ENCODE peak calls at places on chromosomes 4 and X, in five cellular contexts. P, Y, F, G and N are unnamed samples.

GRCh38 chrX:49910344-49910743 is 12.1 kb upstream of the CLCN5 start:
- DNase-seq in F (no peak), P (no peak), G (no peak), Y (no peak), N (no peak)

GRCh38 chrX:13750204-13750603 is 15.7 kb downstream of the OFD1 start:
- DNase-seq in G (no peak), Y (no peak), F (peak; percentile 42), P (no peak), N (no peak)

GRCh38 chrX:20271186-20271585 is 4.5 kb upstream of the RPS6KA3 start:
- DNase-seq in P (no peak), Y (no peak), G (no peak), F (no peak), N (no peak)

GRCh38 chr4:25823632-25824031 is 39.2 kb downstream of the SEL1L3 start:
- DNase-seq in P (no peak), F (no peak), Y (no peak), G (no peak), N (no peak)

GRCh38 chr4:185865901-185866328 is 53.9 kb upstream of the SORBS2 start:
- DNase-seq in P (no peak), F (no peak), G (no peak), Y (peak; percentile 60), N (no peak)

GRCh38 chr4:67776746-67777145 is 22.6 kb upstream of the GNRHR start:
- DNase-seq in P (no peak), G (no peak), Y (no peak), F (no peak), N (no peak)

GRCh38 chrX:100649550-100650356 is 5.8 kb downstream of the SRPX2 start:
- DNase-seq in F (peak; percentile 68), Y (no peak), G (peak; percentile 86), P (peak; percentile 47), N (peak; percentile 0)

GRCh38 chr4:740656-741282 is 35.1 kb downstream of the PCGF3 start:
- DNase-seq in P (no peak), G (no peak), F (peak; percentile 96), Y (no peak), N (no peak)

GRCh38 chr4:4436244-4436823 is 49.4 kb downstream of the NSG1 start:
- DNase-seq in P (no peak), G (no peak), Y (no peak), F (no peak), N (no peak)

GRCh38 chr4:69534697-69535096 is 39.0 kb upstream of the UGT2B4 start:
- DNase-seq in G (no peak), F (no peak), P (no peak), Y (no peak), N (no peak)

GRCh38 chrX:40938418-40938817 is 146.8 kb upstream of the USP9X start:
- DNase-seq in P (no peak), F (no peak), G (no peak), Y (no peak), N (no peak)

GRCh38 chr4:100590308-100590707 is 72.5 kb upstream of the EMCN start:
- DNase-seq in G (no peak), Y (no peak), P (no peak), F (no peak), N (no peak)

GRCh38 chr4:185945238-185945637 is 123.7 kb upstream of the TLR3 start:
- DNase-seq in P (no peak), F (no peak), Y (no peak), G (no peak), N (no peak)

GRCh38 chr4:69536980-69537379 is 41.3 kb upstream of the UGT2B4 start:
- DNase-seq in Y (no peak), P (no peak), F (no peak), G (no peak), N (no peak)

GRCh38 chrX:125298871-125299270 is 20.8 kb upstream of the TEX13C start:
- DNase-seq in F (no peak), G (no peak), Y (no peak), P (no peak), N (no peak)

GRCh38 chr4:1410491-1411325 is 4.5 kb upstream of the NKX1-1 start:
- DNase-seq in P (no peak), Y (peak; percentile 33), G (no peak), F (peak; percentile 99), N (no peak)

GRCh38 chr4:94889961-94890360 is 132.2 kb downstream of the BMPR1B start:
- DNase-seq in Y (no peak), G (no peak), F (no peak), P (no peak), N (no peak)

GRCh38 chr4:23373269-23373668 is 516.6 kb downstream of the PPARGC1A start:
- DNase-seq in P (peak; percentile 85), F (no peak), G (no peak), Y (peak; percentile 79), N (no peak)

GRCh38 chrX:33336783-33337182 is 125.4 kb upstream of the DMD start:
- DNase-seq in P (no peak), Y (no peak), F (no peak), G (peak; percentile 14), N (peak; percentile 2)

GRCh38 chrX:45799576-45799975 is 598.9 kb upstream of the DIPK2B start:
- DNase-seq in F (no peak), P (no peak), G (no peak), Y (no peak), N (no peak)

GRCh38 chrX:22399793-22400192 is 127.1 kb downstream of the CBLL2 start:
- DNase-seq in Y (no peak), F (no peak), G (no peak), P (no peak), N (no peak)

GRCh38 chrX:141405878-141406492 is 163.7 kb upstream of the SPANXC start:
- DNase-seq in G (no peak), P (no peak), F (peak; percentile 73), Y (no peak), N (no peak)

GRCh38 chr4:156838761-156839160 is 132.8 kb downstream of the PDGFC start:
- DNase-seq in P (no peak), Y (no peak), G (no peak), F (no peak), N (no peak)

GRCh38 chr4:106312377-106312776 is 3.6 kb downstream of the TBCK start:
- DNase-seq in F (no peak), Y (no peak), G (no peak), P (no peak), N (no peak)

GRCh38 chr4:23368081-23368697 is 521.7 kb downstream of the PPARGC1A start:
- DNase-seq in F (peak; percentile 11), Y (peak; percentile 33), G (no peak), P (peak; percentile 42), N (no peak)

GRCh38 chrX:46770006-46770816 is 11.3 kb upstream of the SLC9A7 start:
- DNase-seq in G (no peak), Y (no peak), F (no peak), P (no peak), N (no peak)

GRCh38 chr4:81663368-81663767 is 191.7 kb upstream of the RASGEF1B start:
- DNase-seq in P (no peak), G (no peak), Y (no peak), F (no peak), N (no peak)
- H3K27ac ChIP-seq in P (no peak overlapping the region), G (no peak overlapping the region), Y (no peak overlapping the region), F (no peak overlapping the region), N (no peak overlapping the region)

DNA sequence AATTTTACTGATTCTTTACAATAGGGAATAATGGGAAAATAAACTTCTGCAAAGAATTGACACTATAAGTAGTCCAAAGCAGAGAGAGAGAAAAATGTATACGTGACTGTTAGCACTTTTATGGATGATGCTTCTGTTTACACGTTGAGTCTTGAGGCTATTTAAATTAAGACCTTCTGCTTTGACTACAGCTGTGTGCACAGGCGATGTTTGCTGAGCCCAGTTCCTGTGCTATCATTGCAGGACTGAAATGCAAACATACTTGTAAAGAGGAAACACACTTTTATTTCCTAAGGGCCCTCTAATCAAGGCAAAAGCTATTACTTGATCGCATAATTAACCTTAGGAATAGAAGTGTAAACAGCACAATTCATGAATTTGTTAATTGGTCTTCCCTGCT is 227.0 kb downstream of the FBXW7 start:
- DNase-seq in G (no peak), P (no peak), F (no peak), Y (no peak), N (no peak)
- H3K27ac ChIP-seq in G (no peak overlapping the region), P (no peak overlapping the region), F (no peak overlapping the region), Y (no peak overlapping the region), N (no peak overlapping the region)

DNA sequence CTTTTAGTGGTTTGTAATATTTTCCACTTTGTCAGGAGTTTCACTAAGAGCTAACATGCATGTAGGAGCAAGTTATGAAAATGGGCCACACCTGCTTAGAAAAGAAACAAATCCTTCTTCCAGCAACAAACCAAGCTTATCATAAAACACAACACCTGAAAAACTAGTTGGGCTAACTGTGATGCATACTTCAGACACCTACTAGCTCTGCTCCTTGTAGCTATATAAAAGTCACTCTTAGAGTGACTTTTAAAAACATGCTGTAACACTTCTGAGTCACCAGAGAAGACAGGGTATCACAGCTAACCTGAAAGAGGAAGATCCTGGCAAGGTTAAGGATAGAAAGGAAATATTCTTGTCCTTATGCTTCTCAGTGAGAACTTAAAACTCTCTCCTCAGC is 3.6 kb upstream of the SLAIN2 start:
- DNase-seq in F (no peak), G (no peak), Y (no peak), P (no peak), N (no peak)
- H3K27ac ChIP-seq in F (no peak overlapping the region), G (no peak overlapping the region), Y (no peak overlapping the region), P (no peak overlapping the region), N (no peak overlapping the region)

DNA sequence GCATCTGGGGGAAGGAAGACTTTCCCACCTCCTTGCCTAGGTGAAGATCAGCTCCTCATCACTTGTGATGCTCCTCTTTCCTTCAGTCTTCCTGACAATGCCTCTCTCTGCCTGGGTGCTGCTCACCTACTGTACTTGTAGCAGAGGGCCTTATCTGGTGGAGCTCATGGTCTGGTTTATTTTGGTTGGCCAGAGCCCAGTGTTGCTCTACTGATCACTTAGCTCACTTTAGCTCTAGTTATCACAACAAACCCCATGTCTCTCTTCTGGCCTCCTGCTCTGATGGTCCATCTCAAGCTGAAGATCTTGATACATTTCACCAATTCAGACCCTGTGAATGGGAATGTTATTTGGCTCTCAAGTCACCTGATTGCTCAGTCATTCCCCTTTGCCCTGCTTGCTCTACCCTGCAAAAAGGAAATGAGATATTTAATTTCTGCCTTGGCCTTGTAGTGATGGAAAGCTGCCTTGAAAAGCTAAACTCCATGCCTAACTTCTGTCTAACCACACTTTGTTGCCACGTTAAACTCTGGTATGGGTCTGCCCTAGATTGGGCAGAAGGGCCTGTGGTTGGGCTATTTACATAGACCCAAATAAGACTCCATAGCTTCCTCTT is 30.3 kb upstream of the ADH1C start:
- DNase-seq in F (no peak), G (no peak), P (no peak), Y (no peak), N (no peak)
- H3K27ac ChIP-seq in F (no peak overlapping the region), G (peak overlapping the region; percentile 92), P (peak overlapping the region; percentile 85), Y (peak overlapping the region; percentile 68), N (no peak overlapping the region)

DNA sequence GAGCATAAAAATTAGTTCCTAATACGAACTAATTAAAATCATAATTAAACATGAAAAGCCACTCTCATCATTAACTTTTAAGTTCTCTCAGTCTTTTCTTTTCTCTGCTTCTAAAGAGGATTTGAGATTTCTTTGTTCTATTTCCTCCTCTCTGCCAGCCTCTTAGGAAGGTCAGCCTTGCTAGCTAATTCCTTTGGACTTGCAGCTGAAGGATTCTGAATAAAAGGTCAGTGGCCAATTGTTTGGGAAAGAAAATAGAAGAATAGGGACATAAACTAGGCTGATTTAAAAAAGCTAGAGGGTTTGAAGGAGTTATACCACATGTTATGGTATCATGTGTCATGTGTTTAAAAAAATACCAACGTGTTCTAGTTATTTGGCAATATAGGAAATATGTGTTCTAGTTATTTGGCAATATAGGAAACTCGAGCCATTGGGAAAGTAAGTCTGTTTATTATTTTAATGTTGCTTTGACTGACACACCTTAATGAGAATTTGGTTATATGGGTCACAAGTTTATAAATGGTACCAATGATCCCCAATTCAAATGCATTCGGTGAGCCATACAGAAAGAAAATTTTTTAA is 1668.7 kb upstream of the PCDH7 start:
- DNase-seq in F (no peak), P (no peak), Y (no peak), G (no peak), N (no peak)
- H3K27ac ChIP-seq in F (no peak overlapping the region), P (no peak overlapping the region), Y (no peak overlapping the region), G (no peak overlapping the region), N (no peak overlapping the region)

GRCh38 chr4:7002336-7002735 is 40.8 kb upstream of the TADA2B start:
- DNase-seq in P (no peak), G (no peak), F (no peak), Y (no peak), N (no peak)
- H3K27ac ChIP-seq in P (no peak overlapping the region), G (no peak overlapping the region), F (no peak overlapping the region), Y (no peak overlapping the region), N (no peak overlapping the region)